ENCODE peak calls at places on chromosomes 3 and 15, in four cellular contexts. V, A, M and K are unnamed samples.

GRCh38 chr3:13346481-13347389 is 73.4 kb downstream of the NUP210 start:
- DNase-seq in V (no peak), A (no peak), M (peak; percentile 20), K (peak; percentile 91)

GRCh38 chr3:81716870-81717509 is 44.5 kb downstream of the GBE1 start:
- DNase-seq in V (peak; percentile 86), A (no peak), M (no peak), K (no peak)

GRCh38 chr15:77069521-77070121 is 1.3 kb downstream of the TSPAN3 start:
- DNase-seq in V (no peak), A (no peak), M (peak; percentile 82), K (no peak)

GRCh38 chr15:66779331-66780009 is 77.4 kb downstream of the SMAD6 start:
- DNase-seq in V (peak; percentile 82), A (no peak), M (peak; percentile 67), K (no peak)

GRCh38 chr3:160648701-160649100 is 28.3 kb upstream of the ARL14 start:
- DNase-seq in V (no peak), A (no peak), M (no peak), K (no peak)

GRCh38 chr3:76551739-76552138 is 488.2 kb upstream of the ROBO2 start:
- DNase-seq in V (no peak), A (no peak), M (no peak), K (no peak)

GRCh38 chr3:107753494-107753893 is 230.7 kb downstream of the BBX start:
- DNase-seq in V (peak; percentile 47), A (no peak), M (peak; percentile 33), K (peak; percentile 87)

GRCh38 chr3:155428558-155428957 is 135.1 kb upstream of the STRIT1 start:
- DNase-seq in V (no peak), A (no peak), M (no peak), K (no peak)

GRCh38 chr3:172208586-172209332 is 169.4 kb downstream of the FNDC3B start:
- DNase-seq in V (no peak), A (no peak), M (no peak), K (peak; percentile 63)

GRCh38 chr15:68717952-68718351 is 102.7 kb downstream of the ANP32A start:
- DNase-seq in V (no peak), A (no peak), M (no peak), K (no peak)

GRCh38 chr15:81270781-81271491 is 53.0 kb downstream of the STARD5 start:
- DNase-seq in V (no peak), A (no peak), M (no peak), K (no peak)

GRCh38 chr3:192444096-192444790 is 283.1 kb downstream of the FGF12 start:
- DNase-seq in V (peak; percentile 24), A (no peak), M (peak; percentile 42), K (peak; percentile 90)

GRCh38 chr3:99577160-99577559 is 61.2 kb upstream of the COL8A1 start:
- DNase-seq in V (no peak), A (no peak), M (no peak), K (no peak)

GRCh38 chr3:15557511-15557946 is 36.0 kb upstream of the COLQ start:
- DNase-seq in V (peak; percentile 75), A (no peak), M (peak; percentile 72), K (peak; percentile 80)

GRCh38 chr3:152558386-152558785 is 276.5 kb upstream of the P2RY1 start:
- DNase-seq in V (no peak), A (no peak), M (no peak), K (no peak)

GRCh38 chr3:139102606-139103005 is 57.9 kb upstream of the PRR23C start:
- DNase-seq in V (no peak), A (peak; percentile 16), M (no peak), K (no peak)

GRCh38 chr15:57696146-57696545 is 10.4 kb upstream of the POLR2M start:
- DNase-seq in V (no peak), A (no peak), M (no peak), K (no peak)

GRCh38 chr15:99059010-99059981 is 45.6 kb upstream of the SYNM start:
- DNase-seq in V (peak; percentile 65), A (peak; percentile 93), M (peak; percentile 47), K (peak; percentile 95)

GRCh38 chr15:81740402-81740801 is 305.4 kb downstream of the MEX3B start:
- DNase-seq in V (no peak), A (no peak), M (no peak), K (no peak)

GRCh38 chr15:101407439-101407838 is 82.1 kb downstream of the PCSK6 start:
- DNase-seq in V (no peak), A (no peak), M (no peak), K (no peak)

GRCh38 chr15:91456251-91456718 is 356.2 kb downstream of the SV2B start:
- DNase-seq in V (no peak), A (no peak), M (no peak), K (no peak)

GRCh38 chr3:27279153-27279552 is 90.0 kb downstream of the NEK10 start:
- DNase-seq in V (no peak), A (no peak), M (peak; percentile 31), K (peak; percentile 63)

GRCh38 chr3:33173672-33174071 is 44.9 kb downstream of the SUSD5 start:
- DNase-seq in V (no peak), A (no peak), M (no peak), K (no peak)

GRCh38 chr3:150309557-150309956 is 98.5 kb upstream of the TSC22D2 start:
- DNase-seq in V (no peak), A (no peak), M (no peak), K (no peak)

GRCh38 chr3:99639579-99639978 is 1.2 kb downstream of the COL8A1 start:
- DNase-seq in V (no peak), A (no peak), M (no peak), K (no peak)

DNA sequence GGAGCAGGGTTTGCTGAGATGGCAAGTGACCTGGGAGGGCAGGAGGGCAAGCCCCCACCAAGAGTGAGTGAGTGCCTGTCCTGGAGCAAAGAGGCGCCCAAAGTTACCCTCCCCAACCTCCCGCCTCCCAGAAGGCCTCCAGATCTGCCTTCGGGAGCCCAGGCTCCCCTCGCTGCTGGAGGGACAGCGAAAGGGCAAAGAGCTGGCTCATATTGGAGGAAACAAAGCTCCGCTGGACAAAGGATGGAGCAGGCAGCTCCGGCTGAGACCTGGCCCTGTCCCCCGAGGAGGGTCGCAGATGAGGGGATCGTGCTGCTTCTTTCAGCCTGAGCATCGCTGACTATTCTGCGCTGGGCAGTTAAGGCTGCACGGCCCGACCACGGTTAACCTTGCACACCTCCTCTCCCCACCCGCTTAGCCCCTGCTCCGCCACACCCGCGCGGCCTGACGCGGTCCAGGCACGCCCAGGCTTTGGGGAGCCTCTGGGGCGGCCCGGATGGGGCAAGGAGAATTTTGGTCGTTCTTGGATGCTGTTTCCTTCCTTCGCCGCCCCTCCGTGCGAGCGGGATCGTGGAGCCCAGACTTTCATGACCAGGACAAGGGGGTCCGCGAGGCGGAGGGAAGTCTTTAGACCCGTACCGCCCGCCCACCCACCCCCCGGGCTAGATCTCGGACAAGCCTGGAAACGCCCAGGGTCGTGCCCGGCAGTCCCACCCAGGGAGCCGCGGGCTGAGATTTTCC is 651 bp downstream of the PLCD1 start:
- DNase-seq in V (no peak), A (no peak), M (peak; percentile 37), K (peak; percentile 76)
- H3K4me3 ChIP-seq in V (peak overlapping the region; percentile 75), A (peak overlapping the region; percentile 99), M (peak overlapping the region; percentile 62), K (peak overlapping the region; percentile 82)

GRCh38 chr3:61560452-61561373 is 658 bp upstream of the PTPRG start:
- DNase-seq in V (peak; percentile 81), A (peak; percentile 89), M (peak; percentile 83), K (peak; percentile 94)

GRCh38 chr3:61562810-61563613 is 1.6 kb downstream of the PTPRG start:
- DNase-seq in V (peak; percentile 20), A (peak; percentile 78), M (peak; percentile 33), K (peak; percentile 79)

GRCh38 chr3:61561374-61562041 is at the start of gene PTPRG:
- DNase-seq in V (peak; percentile 82), A (peak; percentile 91), M (peak; percentile 88), K (peak; percentile 93)

GRCh38 chr3:61563614-61564404 is 2.4 kb downstream of the PTPRG start:
- DNase-seq in V (no peak), A (no peak), M (peak; percentile 20), K (peak; percentile 71)

GRCh38 chr3:61562042-61562809 is 855 bp downstream of the PTPRG start:
- DNase-seq in V (no peak), A (no peak), M (peak; percentile 26), K (no peak)
- H3K27ac ChIP-seq in V (peak overlapping the region; percentile 100), A (peak overlapping the region; percentile 92), M (peak overlapping the region; percentile 86), K (peak overlapping the region; percentile 99)

GRCh38 chr3:171064461-171064860 is 37.9 kb upstream of the SLC2A2 start:
- DNase-seq in V (no peak), A (no peak), M (no peak), K (no peak)
- H3K4me3 ChIP-seq in V (no peak overlapping the region), A (no peak overlapping the region), M (no peak overlapping the region), K (no peak overlapping the region)

GRCh38 chr3:73319179-73319769 is 257.8 kb downstream of the EBLN2 start:
- DNase-seq in V (no peak), A (no peak), M (peak; percentile 49), K (no peak)
- H3K27ac ChIP-seq in V (no peak overlapping the region), A (no peak overlapping the region), M (no peak overlapping the region), K (no peak overlapping the region)

DNA sequence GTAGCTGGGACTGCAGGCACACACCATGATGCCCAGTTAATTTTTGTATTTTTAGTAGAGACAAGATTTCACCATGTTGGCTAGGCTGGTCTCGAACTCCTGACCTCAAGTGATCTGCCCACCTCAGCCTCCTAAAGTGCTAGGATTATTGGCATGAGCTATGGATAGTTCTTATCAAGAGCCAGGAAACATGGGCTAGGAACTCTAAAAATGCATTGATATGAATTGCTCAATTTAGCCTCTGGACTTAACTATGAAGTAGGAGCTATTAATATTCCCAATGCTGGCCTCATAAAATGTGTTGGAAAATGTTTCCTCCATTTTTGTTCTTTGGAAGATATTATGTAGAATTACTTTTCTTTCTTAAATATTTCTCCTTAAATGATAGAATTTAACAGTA is 82.8 kb upstream of the PEX5L start:
- DNase-seq in V (no peak), A (no peak), M (no peak), K (no peak)
- H3K4me3 ChIP-seq in V (no peak overlapping the region), A (no peak overlapping the region), M (no peak overlapping the region), K (no peak overlapping the region)

GRCh38 chr15:52093167-52093538 is 19.4 kb downstream of the BCL2L10 start:
- DNase-seq in V (no peak), A (no peak), M (no peak), K (no peak)
- H3K27ac ChIP-seq in V (no peak overlapping the region), A (no peak overlapping the region), M (no peak overlapping the region), K (no peak overlapping the region)

DNA sequence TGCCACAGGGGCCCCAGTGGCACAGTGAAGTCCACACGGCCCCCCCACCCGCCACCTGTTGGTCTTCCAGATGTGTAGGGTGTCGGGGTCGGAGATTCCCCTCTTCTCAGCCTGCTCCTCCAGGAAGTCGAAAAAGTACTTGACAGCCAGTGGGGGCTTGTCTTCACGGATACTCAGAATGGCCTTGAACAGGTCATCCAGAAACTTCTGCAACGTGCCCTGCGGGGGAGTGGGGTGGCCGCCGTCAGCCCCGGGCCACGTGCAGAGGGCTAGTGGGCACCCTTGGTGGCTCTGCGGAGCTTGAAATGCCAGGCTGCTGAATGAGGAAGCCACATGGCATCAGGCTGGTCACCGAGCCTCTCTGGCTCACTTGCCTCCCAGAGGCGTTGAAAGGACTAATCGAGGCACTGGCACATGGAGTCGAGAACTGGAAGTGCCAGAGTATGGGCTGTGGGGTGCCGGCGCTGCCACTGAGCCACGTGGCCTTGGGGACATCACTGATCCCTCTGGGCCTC is 16.6 kb downstream of the H1-8 start:
- DNase-seq in V (no peak), A (no peak), M (no peak), K (no peak)
- H3K4me3 ChIP-seq in V (no peak overlapping the region), A (no peak overlapping the region), M (no peak overlapping the region), K (no peak overlapping the region)

DNA sequence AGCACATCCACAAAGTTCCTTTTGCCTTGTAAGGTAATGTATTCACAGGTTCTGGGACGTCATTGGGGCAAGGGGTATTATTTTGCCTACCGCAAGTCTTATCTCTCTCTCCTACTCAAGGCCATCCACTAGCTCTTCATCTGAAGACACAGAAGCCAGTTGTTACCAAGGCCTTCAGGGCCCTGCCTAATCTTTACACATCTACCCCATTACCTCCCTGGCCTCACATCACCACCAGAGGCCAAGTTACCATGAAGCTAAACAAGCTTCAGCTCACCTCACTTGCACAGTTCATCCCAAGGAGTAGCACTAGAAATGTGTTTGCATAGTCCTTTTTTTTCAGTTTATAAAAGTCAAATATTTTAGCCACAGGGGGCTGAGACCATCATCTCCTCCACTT is 34.1 kb downstream of the ATP8B4 start:
- DNase-seq in V (no peak), A (no peak), M (no peak), K (no peak)
- H3K27ac ChIP-seq in V (no peak overlapping the region), A (no peak overlapping the region), M (no peak overlapping the region), K (no peak overlapping the region)